ENCODE peak calls at places on chromosome 15, in four cellular contexts. K is activated naive CD8-positive, alpha-beta T cell treated with anti-CD3 and anti-CD28 coated beads, Interleukin-2, amount 50 U/mL, for 16 hours; A is iPS-NIHi11; Z is lower lobe of right lung. E is an unnamed sample.

GRCh38 chr15:63246691-63247464 is 30.5 kb upstream of the APH1B start:
- DNase-seq in K (no peak), A (no peak), Z (no peak), E (peak)

GRCh38 chr15:22968356-22968755 is 11.8 kb downstream of the CYFIP1 start:
- DNase-seq in K (no peak), A (no peak), Z (no peak), E (no peak)

GRCh38 chr15:89385596-89386242 is 51.1 kb upstream of the POLG start:
- DNase-seq in K (no peak), A (no peak), Z (no peak), E (no peak)

GRCh38 chr15:65081758-65082157 is 5.2 kb downstream of the KBTBD13 start:
- DNase-seq in K (no peak), A (no peak), Z (peak), E (no peak)

GRCh38 chr15:79872358-79873017 is 24.3 kb downstream of the MTHFS start:
- DNase-seq in K (no peak), A (no peak), Z (peak), E (no peak)

GRCh38 chr15:96273317-96274086 is 57.0 kb upstream of the NR2F2 start:
- DNase-seq in K (no peak), A (no peak), Z (no peak), E (peak)

GRCh38 chr15:37101634-37102314 is 1.4 kb upstream of the MEIS2 start:
- DNase-seq in K (no peak), A (peak), Z (peak), E (no peak)

GRCh38 chr15:27545494-27546255 is 553.4 kb downstream of the OCA2 start:
- DNase-seq in K (no peak), A (no peak), Z (no peak), E (peak)

GRCh38 chr15:96893159-96893906 is 562.8 kb downstream of the NR2F2 start:
- DNase-seq in K (no peak), A (peak), Z (no peak), E (no peak)

GRCh38 chr15:47437492-47437891 is 279.8 kb upstream of the SEMA6D start:
- DNase-seq in K (no peak), A (no peak), Z (no peak), E (no peak)

GRCh38 chr15:25801586-25802284 is 61.4 kb downstream of the ATP10A start:
- DNase-seq in K (no peak), A (no peak), Z (no peak), E (no peak)

GRCh38 chr15:90872481-90873184 is 4.2 kb downstream of the FURIN start:
- DNase-seq in K (no peak), A (no peak), Z (no peak), E (no peak)

GRCh38 chr15:52789601-52790165 is 453 bp downstream of the ONECUT1 start:
- DNase-seq in K (no peak), A (no peak), Z (peak), E (no peak)

GRCh38 chr15:61974759-61975158 is 85.5 kb downstream of the VPS13C start:
- DNase-seq in K (no peak), A (no peak), Z (no peak), E (no peak)

GRCh38 chr15:65377105-65377975 is 462 bp downstream of the IGDCC3 start:
- DNase-seq in K (no peak), A (peak), Z (no peak), E (no peak)

GRCh38 chr15:90829942-90830440 is 38.4 kb upstream of the FURIN start:
- DNase-seq in K (no peak), A (no peak), Z (peak), E (no peak)

GRCh38 chr15:82538961-82539689 is 1.1 kb downstream of the RPS17 start:
- DNase-seq in K (no peak), A (no peak), Z (no peak), E (no peak)

GRCh38 chr15:89998141-89998661 is 2.9 kb upstream of the ZNF710 start:
- DNase-seq in K (no peak), A (no peak), Z (no peak), E (peak)

GRCh38 chr15:42705336-42705735 is 31.6 kb downstream of the CDAN1 start:
- DNase-seq in K (no peak), A (no peak), Z (no peak), E (no peak)

GRCh38 chr15:44414001-44414400 is 13.4 kb upstream of the CTDSPL2 start:
- DNase-seq in K (no peak), A (no peak), Z (no peak), E (no peak)

GRCh38 chr15:61946778-61947177 is 113.5 kb downstream of the VPS13C start:
- DNase-seq in K (no peak), A (no peak), Z (no peak), E (no peak)

GRCh38 chr15:71680079-71680461 is 130.3 kb upstream of the NR2E3 start:
- DNase-seq in K (no peak), A (peak), Z (no peak), E (no peak)

GRCh38 chr15:78242128-78242527 is 7.8 kb upstream of the ACSBG1 start:
- DNase-seq in K (no peak), A (peak), Z (no peak), E (no peak)